ENCODE peak calls at places on chromosome 18, in five cellular contexts. N is GDM1, M is cardiac fibroblast, I is GM19239, Q is B cell. R is an unnamed sample.

GRCh38 chr18:45291616-45292612 is 323.4 kb upstream of the SLC14A2 start:
- DNase-seq in M (peak), Q (no peak), N (peak), I (no peak), R (no peak)

GRCh38 chr18:36130039-36130831 is 536 bp downstream of the ELP2 start:
- DNase-seq in I (no peak), Q (no peak), N (no peak), M (no peak), R (no peak)

GRCh38 chr18:55731594-55732042 is 143.6 kb upstream of the TCF4 start:
- DNase-seq in I (no peak), M (peak), Q (no peak), N (no peak), R (no peak)

GRCh38 chr18:8706545-8706980 is 1.2 kb downstream of the MTCL1 start:
- DNase-seq in N (no peak), M (no peak), Q (no peak), I (no peak), R (peak)

GRCh38 chr18:9419956-9420631 is 55.2 kb upstream of the RALBP1 start:
- DNase-seq in M (no peak), I (no peak), N (no peak), Q (no peak), R (no peak)

GRCh38 chr18:26634631-26635030 is 86.3 kb upstream of the KCTD1 start:
- DNase-seq in I (no peak), N (no peak), M (no peak), Q (no peak), R (no peak)

GRCh38 chr18:5294113-5294617 is 1.4 kb downstream of the ZBTB14 start:
- DNase-seq in I (peak), N (no peak), M (peak), Q (no peak), R (no peak)

GRCh38 chr18:64052772-64053171 is 82.9 kb downstream of the SERPINB8 start:
- DNase-seq in Q (no peak), N (no peak), M (no peak), I (no peak), R (no peak)

GRCh38 chr18:25830787-25831186 is 259.6 kb downstream of the SS18 start:
- DNase-seq in N (no peak), M (peak), Q (no peak), I (no peak), R (no peak)

GRCh38 chr18:72086421-72086820 is 457.7 kb downstream of the CBLN2 start:
- DNase-seq in I (no peak), Q (no peak), N (no peak), M (peak), R (no peak)

GRCh38 chr18:24600076-24600654 is 139.7 kb downstream of the HRH4 start:
- DNase-seq in N (peak), M (peak), Q (no peak), I (peak), R (peak)

GRCh38 chr18:9466911-9467310 is 8.4 kb upstream of the RALBP1 start:
- DNase-seq in M (peak), N (no peak), Q (no peak), I (no peak), R (no peak)

GRCh38 chr18:40208951-40209350 is 1746.1 kb upstream of the PIK3C3 start:
- DNase-seq in Q (no peak), M (no peak), I (no peak), N (no peak), R (no peak)

GRCh38 chr18:13725566-13726227 is 661 bp downstream of the FAM210A start:
- DNase-seq in Q (no peak), N (peak), M (peak), I (no peak), R (peak)

GRCh38 chr18:12580630-12581342 is 77.1 kb downstream of the SPIRE1 start:
- DNase-seq in N (no peak), Q (no peak), I (no peak), M (no peak), R (no peak)

GRCh38 chr18:23689616-23690504 is 607 bp downstream of the LAMA3 start:
- DNase-seq in I (no peak), N (no peak), M (no peak), Q (no peak), R (no peak)

GRCh38 chr18:9823805-9824473 is 61.8 kb upstream of the TXNDC2 start:
- DNase-seq in M (peak), N (no peak), I (no peak), Q (no peak), R (no peak)

GRCh38 chr18:35466334-35466733 is 31.4 kb downstream of the INO80C start:
- DNase-seq in Q (no peak), N (no peak), M (no peak), I (no peak), R (peak)

GRCh38 chr18:43526436-43527150 is 249.3 kb upstream of the SYT4 start:
- DNase-seq in Q (no peak), M (no peak), N (no peak), I (no peak), R (no peak)

GRCh38 chr18:59359576-59359952 is 499 bp upstream of the LMAN1 start:
- DNase-seq in M (no peak), N (no peak), I (no peak), Q (no peak), R (no peak)

GRCh38 chr18:10114727-10115463 is 201.1 kb downstream of the VAPA start:
- DNase-seq in I (no peak), N (no peak), Q (no peak), M (no peak), R (no peak)

GRCh38 chr18:74739926-74740325 is 142.3 kb downstream of the ZNF407 start:
- DNase-seq in M (no peak), N (no peak), I (no peak), Q (no peak), R (no peak)

GRCh38 chr18:12946549-12947354 is 1.1 kb upstream of the SEH1L start:
- DNase-seq in M (peak), I (no peak), Q (no peak), N (no peak), R (no peak)

GRCh38 chr18:2515408-2515807 is 55.9 kb downstream of the METTL4 start:
- DNase-seq in I (no peak), N (no peak), M (peak), Q (no peak), R (no peak)

GRCh38 chr18:22559414-22560282 is 141.9 kb upstream of the CTAGE1 start:
- DNase-seq in M (peak), Q (no peak), N (no peak), I (no peak), R (no peak)

GRCh38 chr18:61894751-61895524 is 2.1 kb upstream of the RNF152 start:
- DNase-seq in N (no peak), Q (no peak), M (no peak), I (no peak), R (peak)

GRCh38 chr18:26017929-26018328 is 72.5 kb downstream of the SS18 start:
- DNase-seq in Q (no peak), M (no peak), I (no peak), N (no peak), R (no peak)

GRCh38 chr18:7000484-7001096 is 117.0 kb downstream of the LAMA1 start:
- DNase-seq in Q (no peak), N (no peak), I (no peak), M (peak), R (no peak)